ENCODE peak calls at places on chromosomes 6 and 20, in seven cellular contexts. One of them, this sample, is unnamed.

GRCh38 chr20:44659931-44660330 is 8.4 kb upstream of the ADA start:
- DNase-seq in occipital lobe: no peak
- DNase-seq in hepatocyte: no peak
- DNase-seq in aorta: no peak
- DNase-seq in NT2/D1: no peak
- DNase-seq in HuH-7.5: no peak
- DNase-seq in NCI-H1436: no peak
- DNase-seq in this sample: no peak

GRCh38 chr6:20906938-20907337 is 372.7 kb downstream of the CDKAL1 start:
- DNase-seq in hepatocyte: no peak
- DNase-seq in aorta: no peak
- DNase-seq in NCI-H1436: no peak
- DNase-seq in HuH-7.5: no peak
- DNase-seq in NT2/D1: no peak
- DNase-seq in occipital lobe: no peak
- DNase-seq in this sample: no peak

GRCh38 chr6:139368661-139369060 is 5.8 kb downstream of the CITED2 start:
- DNase-seq in NT2/D1: no peak
- DNase-seq in NCI-H1436: no peak
- DNase-seq in HuH-7.5: no peak
- DNase-seq in occipital lobe: no peak
- DNase-seq in aorta: no peak
- DNase-seq in hepatocyte: no peak
- DNase-seq in this sample: no peak

GRCh38 chr6:145544031-145544430 is 191.3 kb downstream of the EPM2A start:
- DNase-seq in hepatocyte: peak; percentile 55
- DNase-seq in occipital lobe: peak; percentile 7
- DNase-seq in NT2/D1: no peak
- DNase-seq in NCI-H1436: no peak
- DNase-seq in HuH-7.5: no peak
- DNase-seq in aorta: no peak
- DNase-seq in this sample: no peak

GRCh38 chr20:62009869-62010445 is 55.7 kb downstream of the TAF4 start:
- DNase-seq in NT2/D1: no peak
- DNase-seq in hepatocyte: no peak
- DNase-seq in HuH-7.5: no peak
- DNase-seq in NCI-H1436: no peak
- DNase-seq in occipital lobe: no peak
- DNase-seq in aorta: no peak
- DNase-seq in this sample: no peak

GRCh38 chr6:135921176-135921575 is 69.7 kb downstream of the PDE7B start:
- DNase-seq in aorta: no peak
- DNase-seq in NT2/D1: no peak
- DNase-seq in hepatocyte: no peak
- DNase-seq in HuH-7.5: no peak
- DNase-seq in NCI-H1436: no peak
- DNase-seq in occipital lobe: no peak
- DNase-seq in this sample: no peak

GRCh38 chr6:72748759-72749158 is 126.9 kb downstream of the KCNQ5 start:
- DNase-seq in HuH-7.5: no peak
- DNase-seq in hepatocyte: no peak
- DNase-seq in occipital lobe: no peak
- DNase-seq in aorta: no peak
- DNase-seq in NT2/D1: no peak
- DNase-seq in NCI-H1436: no peak
- DNase-seq in this sample: no peak

GRCh38 chr20:58145506-58146080 is 82.9 kb downstream of the ANKRD60 start:
- DNase-seq in NCI-H1436: no peak
- DNase-seq in hepatocyte: no peak
- DNase-seq in occipital lobe: no peak
- DNase-seq in HuH-7.5: no peak
- DNase-seq in aorta: peak; percentile 55
- DNase-seq in NT2/D1: no peak
- DNase-seq in this sample: no peak

GRCh38 chr20:11716239-11716944 is 201.3 kb upstream of the BTBD3 start:
- DNase-seq in aorta: no peak
- DNase-seq in occipital lobe: no peak
- DNase-seq in hepatocyte: peak; percentile 66
- DNase-seq in NCI-H1436: no peak
- DNase-seq in HuH-7.5: peak; percentile 18
- DNase-seq in NT2/D1: peak; percentile 43
- DNase-seq in this sample: peak; percentile 12

GRCh38 chr6:42165016-42165415 is 8.1 kb upstream of the GUCA1A start:
- DNase-seq in hepatocyte: no peak
- DNase-seq in aorta: no peak
- DNase-seq in occipital lobe: no peak
- DNase-seq in HuH-7.5: no peak
- DNase-seq in NCI-H1436: no peak
- DNase-seq in NT2/D1: no peak
- DNase-seq in this sample: no peak

GRCh38 chr6:26305097-26305841 is 59.7 kb upstream of the BTN3A2 start:
- DNase-seq in hepatocyte: peak; percentile 75
- DNase-seq in HuH-7.5: no peak
- DNase-seq in occipital lobe: no peak
- DNase-seq in NT2/D1: no peak
- DNase-seq in NCI-H1436: peak; percentile 28
- DNase-seq in aorta: peak; percentile 89
- DNase-seq in this sample: no peak

GRCh38 chr6:97394160-97394748 is 111.2 kb upstream of the MMS22L start:
- DNase-seq in aorta: no peak
- DNase-seq in NCI-H1436: peak; percentile 52
- DNase-seq in hepatocyte: peak; percentile 76
- DNase-seq in NT2/D1: peak; percentile 36
- DNase-seq in HuH-7.5: peak; percentile 19
- DNase-seq in occipital lobe: peak; percentile 1
- DNase-seq in this sample: peak; percentile 31

GRCh38 chr6:16130932-16131387 is 2.1 kb downstream of the MYLIP start:
- DNase-seq in HuH-7.5: peak; percentile 33
- DNase-seq in occipital lobe: no peak
- DNase-seq in NT2/D1: peak; percentile 6
- DNase-seq in aorta: no peak
- DNase-seq in hepatocyte: peak; percentile 76
- DNase-seq in NCI-H1436: no peak
- DNase-seq in this sample: no peak

GRCh38 chr6:47733879-47734558 is 35.6 kb downstream of the ADGRF4 start:
- DNase-seq in NCI-H1436: no peak
- DNase-seq in occipital lobe: no peak
- DNase-seq in aorta: no peak
- DNase-seq in HuH-7.5: no peak
- DNase-seq in NT2/D1: no peak
- DNase-seq in hepatocyte: peak; percentile 39
- DNase-seq in this sample: no peak

GRCh38 chr20:62742550-62742949 is 33.9 kb downstream of the NTSR1 start:
- DNase-seq in NCI-H1436: no peak
- DNase-seq in HuH-7.5: no peak
- DNase-seq in aorta: peak; percentile 34
- DNase-seq in occipital lobe: no peak
- DNase-seq in NT2/D1: no peak
- DNase-seq in hepatocyte: no peak
- DNase-seq in this sample: no peak

GRCh38 chr20:34949120-34949519 is 6.5 kb downstream of the GSS start:
- DNase-seq in aorta: no peak
- DNase-seq in NT2/D1: no peak
- DNase-seq in HuH-7.5: no peak
- DNase-seq in NCI-H1436: no peak
- DNase-seq in occipital lobe: no peak
- DNase-seq in hepatocyte: no peak
- DNase-seq in this sample: no peak

GRCh38 chr6:141744194-141744925 is 388.4 kb upstream of the GJE1 start:
- DNase-seq in aorta: no peak
- DNase-seq in occipital lobe: no peak
- DNase-seq in NT2/D1: no peak
- DNase-seq in hepatocyte: no peak
- DNase-seq in NCI-H1436: no peak
- DNase-seq in HuH-7.5: no peak
- DNase-seq in this sample: no peak

GRCh38 chr6:35136185-35136584 is 5.0 kb downstream of the TCP11 start:
- DNase-seq in HuH-7.5: no peak
- DNase-seq in occipital lobe: no peak
- DNase-seq in NCI-H1436: no peak
- DNase-seq in NT2/D1: no peak
- DNase-seq in aorta: no peak
- DNase-seq in hepatocyte: no peak
- DNase-seq in this sample: no peak

GRCh38 chr20:24376523-24377085 is 92.8 kb upstream of the SYNDIG1 start:
- DNase-seq in occipital lobe: no peak
- DNase-seq in NT2/D1: no peak
- DNase-seq in NCI-H1436: no peak
- DNase-seq in hepatocyte: peak; percentile 28
- DNase-seq in HuH-7.5: no peak
- DNase-seq in aorta: no peak
- DNase-seq in this sample: no peak

GRCh38 chr6:151690768-151691562 is 116.5 kb upstream of the ESR1 start:
- DNase-seq in NT2/D1: no peak
- DNase-seq in HuH-7.5: no peak
- DNase-seq in hepatocyte: no peak
- DNase-seq in aorta: no peak
- DNase-seq in occipital lobe: no peak
- DNase-seq in NCI-H1436: no peak
- DNase-seq in this sample: no peak

GRCh38 chr6:163126741-163127140 is 287.8 kb upstream of the QKI start:
- DNase-seq in aorta: no peak
- DNase-seq in hepatocyte: no peak
- DNase-seq in NCI-H1436: no peak
- DNase-seq in NT2/D1: no peak
- DNase-seq in occipital lobe: no peak
- DNase-seq in HuH-7.5: no peak
- DNase-seq in this sample: no peak

GRCh38 chr6:154386848-154387717 is 30.5 kb upstream of the IPCEF1 start:
- DNase-seq in occipital lobe: no peak
- DNase-seq in aorta: no peak
- DNase-seq in hepatocyte: peak; percentile 30
- DNase-seq in NCI-H1436: no peak
- DNase-seq in HuH-7.5: no peak
- DNase-seq in NT2/D1: no peak
- DNase-seq in this sample: no peak

GRCh38 chr20:3258429-3258828 is 19.4 kb upstream of the SLC4A11 start:
- DNase-seq in NT2/D1: no peak
- DNase-seq in NCI-H1436: no peak
- DNase-seq in aorta: no peak
- DNase-seq in occipital lobe: no peak
- DNase-seq in HuH-7.5: no peak
- DNase-seq in hepatocyte: no peak
- DNase-seq in this sample: no peak

GRCh38 chr6:118783931-118784528 is 109.9 kb upstream of the ASF1A start:
- DNase-seq in NT2/D1: no peak
- DNase-seq in NCI-H1436: no peak
- DNase-seq in hepatocyte: no peak
- DNase-seq in aorta: no peak
- DNase-seq in HuH-7.5: no peak
- DNase-seq in occipital lobe: no peak
- DNase-seq in this sample: no peak

GRCh38 chr6:37276916-37277509 is 19.1 kb upstream of the TMEM217 start:
- DNase-seq in aorta: no peak
- DNase-seq in HuH-7.5: no peak
- DNase-seq in hepatocyte: no peak
- DNase-seq in NCI-H1436: no peak
- DNase-seq in NT2/D1: no peak
- DNase-seq in occipital lobe: no peak
- DNase-seq in this sample: no peak

GRCh38 chr6:148166339-148166949 is 176.2 kb upstream of the SASH1 start:
- DNase-seq in occipital lobe: no peak
- DNase-seq in aorta: no peak
- DNase-seq in NCI-H1436: peak; percentile 4
- DNase-seq in HuH-7.5: no peak
- DNase-seq in hepatocyte: peak; percentile 66
- DNase-seq in NT2/D1: peak; percentile 18
- DNase-seq in this sample: no peak

GRCh38 chr20:46962452-46963195 is 68.0 kb downstream of the EYA2 start:
- DNase-seq in hepatocyte: no peak
- DNase-seq in NCI-H1436: no peak
- DNase-seq in occipital lobe: no peak
- DNase-seq in HuH-7.5: no peak
- DNase-seq in aorta: no peak
- DNase-seq in NT2/D1: no peak
- DNase-seq in this sample: no peak

GRCh38 chr20:58090181-58090580 is 138.3 kb downstream of the ANKRD60 start:
- DNase-seq in NCI-H1436: no peak
- DNase-seq in HuH-7.5: no peak
- DNase-seq in hepatocyte: no peak
- DNase-seq in occipital lobe: no peak
- DNase-seq in aorta: no peak
- DNase-seq in NT2/D1: no peak
- DNase-seq in this sample: no peak

GRCh38 chr6:109242923-109243322 is 139.3 kb downstream of the CD164 start:
- DNase-seq in hepatocyte: no peak
- DNase-seq in NCI-H1436: no peak
- DNase-seq in aorta: no peak
- DNase-seq in occipital lobe: no peak
- DNase-seq in NT2/D1: no peak
- DNase-seq in HuH-7.5: no peak
- DNase-seq in this sample: no peak

This sample was measured in NCI-H1930.